ENCODE peak calls at places on chromosome 18, in seven cellular contexts. S, L, T, Y, W, M and B are unnamed samples. For H3K4me1 and H3K27me3, the result is how much of the 10 kb centered on the place peaks cover.

GRCh38 chr18:70249118-70249517 is 39.7 kb upstream of the SOCS6 start:
- DNase-seq in S (no peak), L (no peak), T (no peak), Y (no peak), W (peak), M (no peak), B (no peak)

GRCh38 chr18:31450409-31450808 is 2.9 kb downstream of the DSG3 start:
- DNase-seq in S (no peak), L (no peak), T (no peak), Y (no peak), W (no peak), M (no peak), B (no peak)

GRCh38 chr18:34978533-34978893 is 62.7 kb upstream of the MAPRE2 start:
- DNase-seq in S (no peak), L (no peak), T (no peak), Y (no peak), W (no peak), M (no peak), B (no peak)

GRCh38 chr18:65988972-65989371 is 238.2 kb downstream of the CDH7 start:
- DNase-seq in S (no peak), L (no peak), T (no peak), Y (no peak), W (no peak), M (no peak), B (no peak)

GRCh38 chr18:73461038-73461779 is 593.4 kb upstream of the NETO1 start:
- DNase-seq in S (no peak), L (no peak), T (no peak), Y (no peak), W (no peak), M (no peak), B (no peak)

GRCh38 chr18:6257950-6258349 is 156.8 kb downstream of the L3MBTL4 start:
- DNase-seq in S (no peak), L (no peak), T (no peak), Y (no peak), W (no peak), M (no peak), B (no peak)

GRCh38 chr18:1053654-1054315 is 149.1 kb downstream of the ADCYAP1 start:
- DNase-seq in S (no peak), L (no peak), T (no peak), Y (no peak), W (no peak), M (no peak), B (no peak)

GRCh38 chr18:5238371-5238758 is 41.3 kb upstream of the AKAIN1 start:
- DNase-seq in S (peak), L (no peak), T (peak), Y (no peak), W (no peak), M (no peak), B (no peak)

GRCh38 chr18:46725310-46725709 is 31.5 kb downstream of the ST8SIA5 start:
- DNase-seq in S (no peak), L (no peak), T (no peak), Y (no peak), W (no peak), M (no peak), B (no peak)

GRCh38 chr18:7980661-7981060 is 413.5 kb downstream of the PTPRM start:
- DNase-seq in S (no peak), L (no peak), T (no peak), Y (no peak), W (no peak), M (no peak), B (no peak)

GRCh38 chr18:21389283-21389682 is 147.3 kb downstream of the GREB1L start:
- DNase-seq in S (no peak), L (no peak), T (no peak), Y (no peak), W (no peak), M (no peak), B (no peak)
- TF ChIP-seq CTCF in S (no peak), L (no peak), T (no peak), Y (no peak), W (no peak), M (no peak), B (peak)

GRCh38 chr18:21745234-21745633 is 4.6 kb downstream of the MIB1 start:
- DNase-seq in S (no peak), L (no peak), T (no peak), Y (no peak), W (no peak), M (no peak), B (no peak)
- H3K4me1 ChIP-seq in S (under half), L (under half), T (under half), Y (under half), W (under half), M (under half), B (under half)

DNA sequence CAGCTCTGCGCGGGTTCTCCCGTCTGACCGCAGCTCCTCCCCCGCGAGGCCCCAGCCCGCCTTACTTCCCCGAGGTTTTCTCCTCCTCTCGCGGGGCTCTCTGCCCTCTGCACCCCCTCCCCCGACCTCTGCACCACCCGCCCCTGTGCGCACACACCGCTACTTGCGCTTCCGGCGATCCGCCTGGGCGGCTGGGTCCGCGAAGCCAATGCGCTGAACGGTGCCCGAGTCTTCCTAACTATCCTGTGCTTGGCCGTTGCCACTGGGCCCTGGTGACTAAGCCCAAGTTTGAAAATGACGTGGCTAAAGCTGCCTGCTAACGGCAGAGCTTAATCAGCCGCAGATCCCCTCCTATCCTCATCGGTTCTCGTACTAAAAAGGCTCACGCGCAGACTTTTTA is 6.2 kb downstream of the ONECUT2 start:
- DNase-seq in S (no peak), L (no peak), T (no peak), Y (no peak), W (no peak), M (no peak), B (no peak)
- H3K27me3 ChIP-seq in S (under half), L (half or more), T (half or more), Y (under half), W (half or more), M (half or more), B (half or more)

GRCh38 chr18:32956591-32957310 is 183.9 kb upstream of the KLHL14 start:
- DNase-seq in S (peak), L (no peak), T (no peak), Y (no peak), W (peak), M (peak), B (no peak)
- TF ChIP-seq CTCF in S (no peak), L (no peak), T (no peak), Y (no peak), W (peak), M (peak), B (no peak)